ENCODE peak calls at places on chromosomes 11 and 22, in ten cellular contexts. W is mesendoderm, F is thoracic aorta, O is HCT116, A is sigmoid colon, Z is neuronal stem cell, U is tibial artery, H is A549, V is IMR-90, E is transverse colon. Q is an unnamed sample.

GRCh38 chr22:19068784-19069271 is 53.4 kb downstream of the DGCR2 start:
- DNase-seq in W (no peak), F (no peak), O (no peak), A (peak; percentile 30), Z (no peak), U (no peak), H (no peak), V (no peak), E (no peak), Q (no peak)

GRCh38 chr11:133425992-133426391 is 106.3 kb downstream of the OPCML start:
- DNase-seq in W (no peak), F (no peak), O (no peak), A (no peak), Z (no peak), U (no peak), H (no peak), V (no peak), E (no peak), Q (no peak)

GRCh38 chr11:71384561-71384960 is 63.6 kb downstream of the DHCR7 start:
- DNase-seq in W (no peak), F (no peak), O (no peak), A (no peak), Z (no peak), U (no peak), H (no peak), V (no peak), E (no peak), Q (no peak)

GRCh38 chr11:4826425-4826824 is 5.3 kb downstream of the OR51F2 start:
- DNase-seq in W (peak; percentile 23), F (no peak), O (no peak), A (no peak), Z (no peak), U (no peak), H (no peak), V (peak; percentile 44), E (no peak), Q (no peak)

GRCh38 chr11:70843906-70844305 is 408.5 kb downstream of the SHANK2 start:
- DNase-seq in W (no peak), F (no peak), O (no peak), A (no peak), Z (no peak), U (no peak), H (no peak), V (no peak), E (no peak), Q (no peak)

GRCh38 chr11:105960252-105961245 is 61.5 kb downstream of the MSANTD4 start:
- DNase-seq in W (peak; percentile 58), F (no peak), O (no peak), A (no peak), Z (no peak), U (no peak), H (no peak), V (no peak), E (no peak), Q (no peak)

GRCh38 chr11:46930089-46930488 is 6.5 kb upstream of the CSTPP1 start:
- DNase-seq in W (peak; percentile 39), F (no peak), O (no peak), A (no peak), Z (no peak), U (no peak), H (peak; percentile 50), V (peak; percentile 73), E (peak; percentile 49), Q (no peak)

GRCh38 chr11:13595166-13595565 is 73.3 kb upstream of the FAR1 start:
- DNase-seq in W (no peak), F (no peak), O (no peak), A (no peak), Z (no peak), U (no peak), H (no peak), V (peak; percentile 42), E (no peak), Q (no peak)

GRCh38 chr11:130611791-130612251 is 163.4 kb downstream of the ADAMTS15 start:
- DNase-seq in W (peak; percentile 72), F (no peak), O (no peak), A (no peak), Z (no peak), U (no peak), H (peak; percentile 61), V (peak; percentile 88), E (no peak), Q (no peak)

GRCh38 chr22:17159504-17159951 is 451 bp upstream of the HDHD5 start:
- DNase-seq in W (no peak), F (peak; percentile 8), O (peak; percentile 54), A (peak; percentile 82), Z (no peak), U (peak; percentile 47), H (peak; percentile 13), V (peak; percentile 47), E (peak; percentile 62), Q (no peak)

GRCh38 chr22:28883917-28884753 is 763 bp downstream of the ZNRF3 start:
- DNase-seq in W (peak; percentile 77), F (no peak), O (peak; percentile 12), A (peak; percentile 77), Z (peak; percentile 21), U (peak; percentile 28), H (peak; percentile 18), V (peak; percentile 44), E (peak; percentile 42), Q (peak; percentile 16)

GRCh38 chr11:116540019-116540418 is 232.8 kb downstream of the BUD13 start:
- DNase-seq in W (no peak), F (no peak), O (no peak), A (peak; percentile 17), Z (no peak), U (no peak), H (no peak), V (no peak), E (no peak), Q (no peak)

DNA sequence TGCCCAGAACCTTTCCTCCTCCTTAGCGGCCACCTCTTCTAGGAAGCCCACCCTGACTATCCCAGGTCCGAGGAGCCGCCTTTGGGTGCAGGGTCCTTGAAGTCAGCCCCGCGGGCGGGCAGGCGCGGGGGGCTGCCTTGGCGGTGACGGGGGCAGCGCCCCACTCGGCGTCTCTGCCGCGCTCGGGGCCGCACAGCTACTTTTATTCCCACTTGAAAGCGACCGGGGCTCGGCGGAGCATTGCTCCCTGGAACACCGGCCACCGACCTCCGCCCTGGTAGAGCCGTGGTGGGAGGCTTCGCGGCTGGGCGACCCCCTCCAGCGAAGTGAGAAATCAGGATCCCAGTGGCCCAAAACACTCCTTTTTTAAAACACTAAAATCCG is 823 bp upstream of the MAPK11 start:
- DNase-seq in W (no peak), F (no peak), O (no peak), A (no peak), Z (peak; percentile 51), U (no peak), H (no peak), V (no peak), E (no peak), Q (no peak)
- H3K27ac ChIP-seq in W (no peak overlapping the region), F (no peak overlapping the region), O (peak overlapping the region; percentile 49), A (peak overlapping the region; percentile 72), Z (peak overlapping the region; percentile 93), U (no peak overlapping the region), H (peak overlapping the region; percentile 54), V (no peak overlapping the region), E (peak overlapping the region; percentile 32), Q (no peak overlapping the region)

DNA sequence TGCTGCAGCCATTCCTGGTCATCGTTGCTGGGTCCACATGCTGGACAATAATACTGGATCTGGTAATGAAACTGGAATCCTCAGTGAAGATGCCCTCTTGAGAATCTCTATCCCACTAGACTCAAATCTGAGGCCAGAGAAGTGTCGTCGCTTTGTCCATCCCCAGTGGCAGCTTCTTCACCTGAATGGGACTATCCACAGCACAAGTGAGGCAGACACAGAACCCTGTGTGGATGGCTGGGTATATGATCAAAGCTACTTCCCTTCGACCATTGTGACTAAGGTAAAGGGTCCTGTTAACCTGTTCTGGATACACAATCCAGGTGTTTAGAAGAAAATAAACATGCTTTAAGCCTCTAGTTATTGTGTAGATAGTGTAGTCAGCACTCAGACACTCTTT is 46.9 kb upstream of the SLC22A25 start:
- DNase-seq in W (no peak), F (no peak), O (no peak), A (no peak), Z (no peak), U (no peak), H (no peak), V (no peak), E (no peak), Q (no peak)
- H3K4me3 ChIP-seq in W (no peak overlapping the region), F (no peak overlapping the region), O (no peak overlapping the region), A (no peak overlapping the region), Z (no peak overlapping the region), U (no peak overlapping the region), H (no peak overlapping the region), V (no peak overlapping the region), E (no peak overlapping the region), Q (no peak overlapping the region)

GRCh38 chr11:75507571-75507970 is 18.2 kb downstream of the GDPD5 start:
- DNase-seq in W (no peak), F (no peak), O (no peak), A (no peak), Z (no peak), U (no peak), H (no peak), V (no peak), E (no peak), Q (no peak)

GRCh38 chr11:75509201-75509600 is 16.5 kb downstream of the GDPD5 start:
- DNase-seq in W (no peak), F (no peak), O (no peak), A (no peak), Z (no peak), U (no peak), H (no peak), V (no peak), E (no peak), Q (no peak)

GRCh38 chr11:75508051-75508561 is 17.6 kb downstream of the GDPD5 start:
- DNase-seq in W (no peak), F (no peak), O (no peak), A (no peak), Z (no peak), U (no peak), H (no peak), V (no peak), E (no peak), Q (peak; percentile 51)

GRCh38 chr11:75505966-75506692 is 19.6 kb downstream of the GDPD5 start:
- DNase-seq in W (no peak), F (no peak), O (no peak), A (peak; percentile 83), Z (no peak), U (no peak), H (no peak), V (no peak), E (no peak), Q (no peak)

DNA sequence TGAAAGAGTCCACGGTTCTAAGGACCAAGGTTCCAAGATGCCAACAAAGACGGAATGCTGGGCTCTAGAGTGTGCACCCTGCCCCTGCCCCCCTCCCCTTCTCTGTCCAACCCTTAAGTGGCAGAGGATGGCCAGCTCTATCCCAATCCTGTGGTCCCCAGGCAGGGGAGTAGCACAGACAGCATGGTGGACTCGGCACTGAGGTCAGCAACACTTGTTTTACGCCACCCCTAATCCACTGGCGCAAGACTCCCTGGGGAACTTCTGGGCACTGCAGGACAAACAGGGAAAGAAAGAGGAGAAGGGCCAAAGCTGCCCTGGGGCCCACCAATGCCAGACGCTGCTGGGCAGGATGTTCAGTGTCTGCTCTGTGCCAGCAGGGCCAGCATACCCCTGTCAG is 18.9 kb downstream of the GDPD5 start:
- DNase-seq in W (no peak), F (no peak), O (no peak), A (no peak), Z (no peak), U (no peak), H (no peak), V (no peak), E (no peak), Q (no peak)
- H3K4me1 ChIP-seq in W (no peaks in the 10 kb centered on the region), F (peaks cover 11% of the 10 kb centered on the region), O (peaks cover 2% of the 10 kb centered on the region), A (peaks cover 6% of the 10 kb centered on the region), Z (no peaks in the 10 kb centered on the region), U (peaks cover 24% of the 10 kb centered on the region), H (peaks cover 23% of the 10 kb centered on the region), V (peaks cover 2% of the 10 kb centered on the region), E (peaks cover 5% of the 10 kb centered on the region), Q (peaks cover 31% of the 10 kb centered on the region)

GRCh38 chr22:50185384-50186087 is at the start of gene TRABD:
- DNase-seq in W (peak; percentile 93), F (no peak), O (peak; percentile 70), A (peak; percentile 95), Z (peak; percentile 81), U (peak; percentile 83), H (peak; percentile 48), V (peak; percentile 82), E (peak; percentile 93), Q (peak; percentile 83)
- H3K27ac ChIP-seq in W (no peak within 1 kb of the TSS), F (no peak within 1 kb of the TSS), O (peak within 1 kb of the TSS; percentile 81), A (peak within 1 kb of the TSS; percentile 64), Z (no peak within 1 kb of the TSS), U (peak within 1 kb of the TSS; percentile 59), H (peak within 1 kb of the TSS; percentile 84), V (peak within 1 kb of the TSS; percentile 68), E (peak within 1 kb of the TSS; percentile 87), Q (peak within 1 kb of the TSS; percentile 61)